ENCODE peak calls at places on chromosome 21, in ten cellular contexts. D is H54; I is cerebellum; R is uterus; W is heart right ventricle; B is stimulated activated naive CD8-positive, alpha-beta T cell treated with anti-CD3 and anti-CD28 coated beads, Interleukin-15, Interleukin-2, amounts not matched to agents 100 U/mL and 50 U/mL, for 24 hours; H is stimulated activated CD4-positive, alpha-beta T cell treated with anti-CD3 and anti-CD28 coated beads, TNF-alpha, amount 100 ng/mL, for 48 hours; Z is neural progenitor cell; A is M059J; T is cardiac fibroblast. E is an unnamed sample.

GRCh38 chr21:18114735-18115134 is 129.9 kb upstream of the CHODL start:
- DNase-seq in D (no peak), I (no peak), R (no peak), W (no peak), B (no peak), H (no peak), Z (no peak), A (no peak), T (no peak), E (no peak)

GRCh38 chr21:46667735-46668380 is 32.4 kb downstream of the PRMT2 start:
- DNase-seq in D (peak), I (no peak), R (no peak), W (no peak), B (peak), H (no peak), Z (peak), A (no peak), T (peak), E (peak)

GRCh38 chr21:26449161-26449560 is 123.9 kb downstream of the CYYR1 start:
- DNase-seq in D (no peak), I (no peak), R (no peak), W (no peak), B (no peak), H (no peak), Z (no peak), A (peak), T (peak), E (peak)

GRCh38 chr21:46035809-46036695 is 54.5 kb downstream of the COL6A1 start:
- DNase-seq in D (no peak), I (peak), R (peak), W (peak), B (no peak), H (no peak), Z (no peak), A (no peak), T (peak), E (no peak)

GRCh38 chr21:14383596-14384210 is 757 bp upstream of the HSPA13 start:
- DNase-seq in D (no peak), I (peak), R (no peak), W (no peak), B (no peak), H (no peak), Z (no peak), A (peak), T (peak), E (peak)

GRCh38 chr21:44816761-44817505 is 929 bp downstream of the SUMO3 start:
- DNase-seq in D (no peak), I (no peak), R (peak), W (peak), B (no peak), H (no peak), Z (no peak), A (no peak), T (no peak), E (no peak)

GRCh38 chr21:39518055-39518844 is 66.5 kb downstream of the SH3BGR start:
- DNase-seq in D (peak), I (peak), R (no peak), W (no peak), B (peak), H (no peak), Z (peak), A (peak), T (peak), E (peak)

GRCh38 chr21:42557420-42557819 is 43.8 kb downstream of the SLC37A1 start:
- DNase-seq in D (no peak), I (no peak), R (peak), W (no peak), B (no peak), H (no peak), Z (no peak), A (no peak), T (no peak), E (no peak)

GRCh38 chr21:29434081-29434480 is 135.4 kb downstream of the BACH1 start:
- DNase-seq in D (no peak), I (no peak), R (no peak), W (no peak), B (no peak), H (no peak), Z (no peak), A (no peak), T (no peak), E (no peak)

GRCh38 chr21:20882462-20883415 is 115.5 kb upstream of the NCAM2 start:
- DNase-seq in D (no peak), I (peak), R (no peak), W (no peak), B (peak), H (no peak), Z (peak), A (peak), T (peak), E (peak)

GRCh38 chr21:45011911-45012660 is 62.3 kb upstream of the ADARB1 start:
- DNase-seq in D (peak), I (no peak), R (peak), W (peak), B (no peak), H (no peak), Z (peak), A (peak), T (peak), E (peak)

GRCh38 chr21:45040739-45041138 is 33.6 kb upstream of the ADARB1 start:
- DNase-seq in D (no peak), I (no peak), R (no peak), W (no peak), B (no peak), H (no peak), Z (no peak), A (no peak), T (no peak), E (no peak)

GRCh38 chr21:42471716-42472330 is 24.2 kb downstream of the RSPH1 start:
- DNase-seq in D (no peak), I (no peak), R (no peak), W (no peak), B (no peak), H (no peak), Z (no peak), A (no peak), T (no peak), E (no peak)